ENCODE peak calls at places on chromosomes 13 and 19, in seven cellular contexts. Y is suprapubic skin; D is AG10803; Q is cardiac fibroblast; A is aorta; C is CD8-positive, alpha-beta T cell; J is Caco-2. L is an unnamed sample.

GRCh38 chr19:51417107-51417806 is at the start of gene SIGLEC10:
- DNase-seq in Y (no peak), D (no peak), Q (no peak), A (peak; percentile 80), C (no peak), J (no peak), L (no peak)

GRCh38 chr13:51674276-51674675 is 90.0 kb downstream of the WDFY2 start:
- DNase-seq in Y (peak; percentile 74), D (no peak), Q (no peak), A (no peak), C (no peak), J (peak; percentile 65), L (no peak)

GRCh38 chr13:52848455-52849190 is at the start of gene PCDH8:
- DNase-seq in Y (no peak), D (no peak), Q (no peak), A (peak; percentile 75), C (no peak), J (no peak), L (no peak)

GRCh38 chr19:45171211-45171623 is 6.8 kb downstream of the TRAPPC6A start:
- DNase-seq in Y (no peak), D (no peak), Q (peak; percentile 20), A (no peak), C (no peak), J (no peak), L (no peak)

GRCh38 chr13:114313061-114313860 is 1.0 kb upstream of the CHAMP1 start:
- DNase-seq in Y (no peak), D (no peak), Q (no peak), A (no peak), C (no peak), J (no peak), L (peak; percentile 72)

GRCh38 chr13:98261165-98261672 is 84.2 kb upstream of the RNF113B start:
- DNase-seq in Y (no peak), D (no peak), Q (no peak), A (no peak), C (no peak), J (peak; percentile 65), L (no peak)

GRCh38 chr13:20441879-20442278 is 83.8 kb downstream of the CRYL1 start:
- DNase-seq in Y (no peak), D (no peak), Q (peak; percentile 63), A (no peak), C (no peak), J (no peak), L (no peak)

GRCh38 chr19:28420731-28421550 is 792.0 kb downstream of the UQCRFS1 start:
- DNase-seq in Y (no peak), D (no peak), Q (no peak), A (no peak), C (no peak), J (no peak), L (no peak)

GRCh38 chr13:19155321-19155861 is 26.2 kb downstream of the TUBA3C start:
- DNase-seq in Y (no peak), D (no peak), Q (no peak), A (no peak), C (no peak), J (no peak), L (no peak)

GRCh38 chr13:47886314-47886713 is 114.8 kb downstream of the SUCLA2 start:
- DNase-seq in Y (no peak), D (no peak), Q (peak; percentile 8), A (no peak), C (no peak), J (no peak), L (no peak)

GRCh38 chr19:50511069-50511822 is at the start of gene JOSD2:
- DNase-seq in Y (peak; percentile 99), D (peak; percentile 99), Q (peak; percentile 100), A (peak; percentile 99), C (peak; percentile 97), J (peak; percentile 98), L (peak; percentile 98)

GRCh38 chr13:75123428-75123827 is 358.5 kb downstream of the TBC1D4 start:
- DNase-seq in Y (no peak), D (no peak), Q (no peak), A (no peak), C (no peak), J (no peak), L (no peak)

GRCh38 chr19:2215281-2215751 is 20.8 kb downstream of the PLEKHJ1 start:
- DNase-seq in Y (no peak), D (no peak), Q (no peak), A (no peak), C (no peak), J (no peak), L (no peak)

GRCh38 chr19:46240693-46241092 is 11.2 kb downstream of the IGFL1 start:
- DNase-seq in Y (no peak), D (no peak), Q (no peak), A (no peak), C (no peak), J (no peak), L (no peak)

GRCh38 chr13:48578516-48579166 is 45.8 kb upstream of the RCBTB2 start:
- DNase-seq in Y (no peak), D (no peak), Q (no peak), A (no peak), C (no peak), J (no peak), L (no peak)

GRCh38 chr19:46373573-46374359 is 26.9 kb downstream of the PPP5C start:
- DNase-seq in Y (peak; percentile 90), D (peak; percentile 58), Q (peak; percentile 40), A (peak; percentile 89), C (no peak), J (peak; percentile 39), L (no peak)

GRCh38 chr13:32262165-32262564 is 53.0 kb downstream of the ZAR1L start:
- DNase-seq in Y (no peak), D (no peak), Q (no peak), A (no peak), C (no peak), J (no peak), L (no peak)
- H3K4me3 ChIP-seq in Y (no peak overlapping the region), D (no peak overlapping the region), Q (no peak overlapping the region), A (no peak overlapping the region), C (no peak overlapping the region), J (no peak overlapping the region), L (no peak overlapping the region)

GRCh38 chr19:54169149-54169731 is 3.7 kb downstream of the TMC4 start:
- DNase-seq in Y (no peak), D (no peak), Q (no peak), A (no peak), C (no peak), J (no peak), L (no peak)

GRCh38 chr19:54172764-54173699 is at the start of gene TMC4:
- DNase-seq in Y (no peak), D (peak; percentile 24), Q (peak; percentile 63), A (no peak), C (no peak), J (peak; percentile 95), L (no peak)

GRCh38 chr19:54168174-54168917 is 4.6 kb downstream of the TMC4 start:
- DNase-seq in Y (peak; percentile 90), D (peak; percentile 76), Q (peak; percentile 90), A (peak; percentile 99), C (peak; percentile 94), J (peak; percentile 95), L (peak; percentile 26)

GRCh38 chr19:54173951-54174817 is 1.2 kb upstream of the TMC4 start:
- DNase-seq in Y (no peak), D (no peak), Q (no peak), A (no peak), C (no peak), J (no peak), L (no peak)

DNA sequence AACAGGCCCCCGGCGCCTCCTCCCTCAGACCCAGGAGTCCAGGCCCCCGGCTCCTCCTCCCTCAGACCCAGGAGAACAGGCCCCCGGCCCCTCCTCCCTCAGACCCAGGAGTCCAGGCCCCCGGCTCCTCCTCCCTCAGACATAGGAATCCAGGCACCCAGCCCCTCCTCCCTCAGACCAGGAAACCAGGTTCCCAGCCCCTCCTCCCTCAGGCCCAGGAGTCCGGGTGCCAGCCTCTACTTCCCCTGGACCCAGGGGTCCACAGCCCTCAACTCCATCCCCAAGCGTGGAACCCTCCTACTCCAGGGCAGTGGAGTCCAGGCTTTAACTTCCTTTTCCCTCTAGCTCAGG is 572 bp downstream of the TMC4 start:
- DNase-seq in Y (no peak), D (no peak), Q (no peak), A (no peak), C (no peak), J (peak; percentile 68), L (no peak)
- H3K4me3 ChIP-seq in Y (peak overlapping the region; percentile 34), D (no peak overlapping the region), Q (no peak overlapping the region), A (no peak overlapping the region), C (no peak overlapping the region), J (peak overlapping the region; percentile 46), L (no peak overlapping the region)

DNA sequence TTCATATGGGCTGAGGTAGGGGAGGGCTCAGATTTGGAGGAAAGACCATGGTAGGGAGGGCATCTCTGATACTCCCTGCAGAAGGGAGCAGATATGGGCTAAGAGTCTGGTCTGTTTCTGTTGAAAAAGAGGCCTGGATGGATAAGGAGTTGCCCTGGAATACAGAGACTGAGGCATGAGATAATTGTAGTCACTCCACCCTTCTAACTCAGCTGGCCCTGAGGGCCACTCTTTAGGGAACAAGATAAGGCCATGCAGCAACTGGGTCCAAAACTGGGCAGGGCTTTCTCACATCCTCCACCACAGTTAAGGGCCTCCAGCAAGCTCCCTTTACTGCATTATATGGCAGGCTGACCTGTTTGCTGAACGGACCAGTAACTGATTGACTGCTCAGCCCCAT is 1.3 kb downstream of the ZNF749 start:
- DNase-seq in Y (no peak), D (no peak), Q (no peak), A (no peak), C (no peak), J (no peak), L (no peak)
- H3K4me3 ChIP-seq in Y (peak overlapping the region; percentile 66), D (peak overlapping the region; percentile 91), Q (peak overlapping the region; percentile 93), A (peak overlapping the region; percentile 81), C (peak overlapping the region; percentile 57), J (peak overlapping the region; percentile 71), L (peak overlapping the region; percentile 78)

GRCh38 chr19:34835952-34836351 is 62.9 kb upstream of the ZNF599 start:
- DNase-seq in Y (no peak), D (no peak), Q (no peak), A (no peak), C (no peak), J (no peak), L (no peak)

GRCh38 chr19:34837262-34837661 is 64.2 kb upstream of the ZNF599 start:
- DNase-seq in Y (no peak), D (no peak), Q (peak; percentile 45), A (no peak), C (no peak), J (no peak), L (no peak)

GRCh38 chr19:34838248-34838647 is 65.2 kb upstream of the ZNF599 start:
- DNase-seq in Y (no peak), D (no peak), Q (peak; percentile 25), A (no peak), C (no peak), J (peak; percentile 41), L (no peak)

GRCh38 chr19:34841780-34842179 is 68.8 kb upstream of the ZNF599 start:
- DNase-seq in Y (no peak), D (no peak), Q (no peak), A (no peak), C (no peak), J (no peak), L (no peak)

DNA sequence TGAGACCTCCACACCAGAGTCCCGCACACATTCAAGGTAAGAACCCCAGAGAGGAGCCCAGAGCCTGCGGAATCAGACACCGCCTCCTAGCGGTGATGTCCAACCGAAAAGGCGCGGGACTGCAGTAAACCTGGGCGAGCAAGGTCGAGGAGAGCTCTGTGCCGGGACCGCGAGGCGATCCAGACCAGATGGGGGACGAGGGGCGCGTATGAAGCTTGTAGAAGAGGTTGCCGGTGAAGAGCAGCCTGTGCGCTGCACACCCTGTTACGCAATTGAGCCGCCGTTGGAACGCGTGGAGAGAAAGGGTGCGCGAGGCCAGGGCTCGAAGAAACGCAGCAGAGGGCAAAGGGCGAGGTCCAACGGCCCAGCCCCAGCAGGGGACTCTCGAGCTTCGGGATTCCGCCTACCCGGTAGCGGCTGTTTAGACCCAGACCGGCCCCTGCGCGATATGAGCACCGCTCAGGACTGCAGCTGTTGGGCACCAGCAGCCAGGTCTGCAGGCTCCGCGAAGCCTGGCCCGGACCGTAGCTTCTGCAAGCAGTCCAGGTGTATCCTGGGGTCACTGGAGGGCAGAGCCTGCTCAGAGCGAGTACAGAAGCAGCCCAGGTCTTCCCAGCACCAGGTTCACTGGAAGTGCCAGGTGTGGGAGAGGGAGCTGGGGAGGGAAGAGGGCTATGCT is 65.9 kb upstream of the ZNF599 start:
- DNase-seq in Y (no peak), D (peak; percentile 5), Q (peak; percentile 17), A (no peak), C (no peak), J (peak; percentile 60), L (no peak)
- H3K4me3 ChIP-seq in Y (no peak overlapping the region), D (no peak overlapping the region), Q (peak overlapping the region; percentile 3), A (no peak overlapping the region), C (no peak overlapping the region), J (peak overlapping the region; percentile 26), L (no peak overlapping the region)